ENCODE peak calls at places on chromosomes 7 and 10, in five cellular contexts. W, M, Y, B and O are unnamed samples. For H3K9me3 and H3K4me1, the result is how much of the 10 kb centered on the place peaks cover.

GRCh38 chr7:44608916-44609648 is 2.7 kb downstream of the OGDH start:
- DNase-seq in Y (no peak), W (no peak), B (no peak), M (no peak), O (no peak)

GRCh38 chr7:38463277-38464224 is 167.6 kb downstream of the AMPH start:
- DNase-seq in M (no peak), W (peak), B (peak), Y (no peak), O (peak)

GRCh38 chr7:11153694-11154093 is 180.0 kb downstream of the PHF14 start:
- DNase-seq in Y (no peak), W (no peak), B (no peak), M (no peak), O (no peak)

GRCh38 chr10:21292763-21293517 is 232.5 kb downstream of the SKIDA1 start:
- DNase-seq in Y (peak), M (no peak), W (peak), B (peak), O (peak)

GRCh38 chr7:100691676-100692577 is 2.1 kb downstream of the GIGYF1 start:
- DNase-seq in Y (peak), M (peak), B (peak), W (peak), O (peak)

GRCh38 chr7:34313289-34313688 is 344.7 kb upstream of the NPSR1 start:
- DNase-seq in W (no peak), Y (no peak), B (no peak), M (no peak), O (no peak)

GRCh38 chr10:119284679-119285096 is 77.3 kb downstream of the GRK5 start:
- DNase-seq in Y (no peak), B (peak), W (no peak), M (no peak), O (peak)

GRCh38 chr10:43124574-43125273 is 13.5 kb upstream of the CSGALNACT2 start:
- DNase-seq in M (no peak), W (no peak), B (no peak), Y (peak), O (no peak)

GRCh38 chr7:106416430-106416829 is 131.6 kb upstream of the NAMPT start:
- DNase-seq in Y (no peak), W (no peak), M (no peak), B (no peak), O (no peak)

GRCh38 chr10:35912615-35913170 is 270.6 kb upstream of the FZD8 start:
- DNase-seq in W (peak), Y (no peak), B (no peak), M (no peak), O (no peak)

GRCh38 chr7:129540340-129540739 is 38.0 kb downstream of the SMKR1 start:
- DNase-seq in M (no peak), W (no peak), B (no peak), Y (no peak), O (no peak)

GRCh38 chr7:24521917-24522583 is 51.2 kb upstream of the PALS2 start:
- DNase-seq in B (no peak), M (no peak), W (no peak), Y (no peak), O (no peak)

GRCh38 chr10:77606751-77607150 is 30.9 kb downstream of the KCNMA1 start:
- DNase-seq in Y (no peak), M (no peak), B (no peak), W (no peak), O (no peak)

GRCh38 chr10:118571123-118571522 is 24.3 kb downstream of the PRLHR start:
- DNase-seq in W (no peak), Y (no peak), B (no peak), M (no peak), O (peak)

GRCh38 chr10:95249467-95249866 is 41.3 kb downstream of the PDLIM1 start:
- DNase-seq in M (no peak), W (no peak), Y (no peak), B (no peak), O (no peak)

GRCh38 chr10:17161788-17162187 is 32.2 kb upstream of the CUBN start:
- DNase-seq in Y (no peak), B (no peak), M (no peak), W (no peak), O (no peak)

GRCh38 chr7:146129296-146129695 is 12.7 kb downstream of the CNTNAP2 start:
- DNase-seq in Y (no peak), W (no peak), M (no peak), B (no peak), O (no peak)

GRCh38 chr10:104325436-104326430 is 12.5 kb downstream of the ITPRIP start:
- DNase-seq in Y (no peak), W (no peak), M (no peak), B (peak), O (no peak)

GRCh38 chr10:34087095-34087418 is 728.0 kb downstream of the PARD3 start:
- DNase-seq in Y (no peak), M (no peak), W (no peak), B (no peak), O (no peak)

GRCh38 chr10:123908379-123908778 is 16.8 kb upstream of the CPXM2 start:
- DNase-seq in Y (no peak), W (no peak), B (no peak), M (no peak), O (no peak)

GRCh38 chr10:132524443-132525285 is 12.9 kb upstream of the INPP5A start:
- DNase-seq in M (no peak), W (no peak), Y (no peak), B (no peak), O (no peak)

GRCh38 chr10:118840071-118840775 is 85.5 kb upstream of the CACUL1 start:
- DNase-seq in M (no peak), B (no peak), Y (no peak), W (no peak), O (no peak)

GRCh38 chr10:50561266-50561665 is 62.5 kb downstream of the SGMS1 start:
- DNase-seq in Y (no peak), B (no peak), M (no peak), W (no peak), O (peak)

GRCh38 chr10:46077616-46078268 is 31.7 kb upstream of the MSMB start:
- DNase-seq in B (no peak), M (no peak), W (no peak), Y (no peak), O (no peak)

GRCh38 chr7:136326045-136326610 is 349.0 kb upstream of the MTPN start:
- DNase-seq in M (no peak), B (no peak), Y (no peak), W (no peak), O (no peak)
- H3K27ac ChIP-seq in M (no peak), B (no peak), Y (no peak), W (no peak), O (no peak)

GRCh38 chr10:102195301-102195870 is 30.7 kb upstream of the ELOVL3 start:
- DNase-seq in W (no peak), Y (no peak), B (no peak), M (no peak), O (no peak)

GRCh38 chr10:102196893-102197292 is 29.2 kb upstream of the ELOVL3 start:
- DNase-seq in Y (no peak), M (no peak), W (no peak), B (no peak), O (no peak)

GRCh38 chr10:102186128-102186527 is 33.9 kb downstream of the NOLC1 start:
- DNase-seq in B (no peak), M (no peak), Y (no peak), W (no peak), O (no peak)

GRCh38 chr10:102188298-102188940 is 36.2 kb downstream of the NOLC1 start:
- DNase-seq in B (no peak), M (no peak), Y (no peak), W (no peak), O (no peak)

DNA sequence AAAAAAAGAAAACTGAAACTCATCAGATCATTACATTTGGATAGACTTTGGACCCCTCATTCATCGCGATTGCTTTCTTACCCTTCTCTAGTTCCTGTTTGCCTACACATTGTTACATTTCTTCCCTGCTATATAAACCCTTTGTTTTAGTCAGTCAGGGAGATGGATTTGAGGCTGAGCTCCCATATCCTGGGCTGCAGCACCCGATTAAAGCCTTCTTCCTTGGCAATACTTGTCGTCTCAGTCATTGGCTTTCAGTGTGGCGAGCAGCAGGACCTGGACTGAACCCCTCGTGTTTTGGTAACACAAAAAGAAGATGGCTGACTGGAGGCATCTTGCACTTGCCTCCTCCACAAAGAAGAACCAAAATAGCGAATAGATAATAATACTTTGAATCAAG is 34.1 kb upstream of the ELOVL3 start:
- DNase-seq in M (no peak), Y (no peak), B (no peak), W (no peak), O (no peak)
- H3K9me3 ChIP-seq in M (under half), Y (under half), B (under half), W (under half), O (under half)

GRCh38 chr10:86769991-86770390 is 13.6 kb downstream of the BMPR1A start:
- DNase-seq in Y (no peak), W (no peak), M (no peak), B (no peak), O (no peak)
- H3K4me1 ChIP-seq in Y (under half), W (under half), M (under half), B (half or more), O (under half)

GRCh38 chr7:102222445-102222844 is 64.2 kb upstream of the SH2B2 start:
- DNase-seq in W (no peak), Y (no peak), B (no peak), M (no peak), O (no peak)

GRCh38 chr7:102223175-102223574 is 63.5 kb upstream of the SH2B2 start:
- DNase-seq in M (no peak), Y (no peak), W (no peak), B (no peak), O (no peak)

GRCh38 chr7:102220929-102221850 is 65.5 kb upstream of the SH2B2 start:
- DNase-seq in Y (no peak), W (no peak), B (no peak), M (no peak), O (no peak)

GRCh38 chr7:102220229-102220850 is 66.3 kb upstream of the SH2B2 start:
- DNase-seq in Y (no peak), B (no peak), W (no peak), M (no peak), O (no peak)

GRCh38 chr7:102221961-102222360 is 64.7 kb upstream of the SH2B2 start:
- DNase-seq in B (no peak), Y (no peak), W (no peak), M (no peak), O (no peak)
- H3K27ac ChIP-seq in B (no peak), Y (no peak), W (no peak), M (no peak), O (no peak)

GRCh38 chr7:48388922-48389321 is 217.7 kb downstream of the ABCA13 start:
- DNase-seq in B (no peak), M (no peak), Y (no peak), W (no peak), O (no peak)

GRCh38 chr7:48387916-48388315 is 216.7 kb downstream of the ABCA13 start:
- DNase-seq in Y (no peak), M (no peak), W (no peak), B (no peak), O (no peak)

GRCh38 chr7:48389977-48390376 is 218.7 kb downstream of the ABCA13 start:
- DNase-seq in W (peak), B (no peak), Y (no peak), M (no peak), O (no peak)

GRCh38 chr7:48390381-48391327 is 219.4 kb downstream of the ABCA13 start:
- DNase-seq in W (no peak), Y (peak), B (no peak), M (no peak), O (peak)
- H3K9me3 ChIP-seq in W (under half), Y (under half), B (under half), M (under half), O (under half)

GRCh38 chr10:22613011-22613410 is 101.4 kb downstream of the PIP4K2A start:
- DNase-seq in B (no peak), W (no peak), Y (no peak), M (no peak), O (no peak)

GRCh38 chr10:22617516-22617915 is 96.9 kb downstream of the PIP4K2A start:
- DNase-seq in B (no peak), Y (no peak), W (no peak), M (no peak), O (no peak)

GRCh38 chr10:22612316-22612715 is 102.1 kb downstream of the PIP4K2A start:
- DNase-seq in B (no peak), Y (no peak), W (no peak), M (no peak), O (no peak)

GRCh38 chr10:22615819-22616499 is 98.4 kb downstream of the PIP4K2A start:
- DNase-seq in B (no peak), W (peak), M (no peak), Y (peak), O (no peak)

GRCh38 chr10:22615101-22615500 is 99.3 kb downstream of the PIP4K2A start:
- DNase-seq in Y (no peak), W (no peak), M (no peak), B (no peak), O (no peak)
- H3K4me1 ChIP-seq in Y (under half), W (under half), M (under half), B (half or more), O (under half)

DNA sequence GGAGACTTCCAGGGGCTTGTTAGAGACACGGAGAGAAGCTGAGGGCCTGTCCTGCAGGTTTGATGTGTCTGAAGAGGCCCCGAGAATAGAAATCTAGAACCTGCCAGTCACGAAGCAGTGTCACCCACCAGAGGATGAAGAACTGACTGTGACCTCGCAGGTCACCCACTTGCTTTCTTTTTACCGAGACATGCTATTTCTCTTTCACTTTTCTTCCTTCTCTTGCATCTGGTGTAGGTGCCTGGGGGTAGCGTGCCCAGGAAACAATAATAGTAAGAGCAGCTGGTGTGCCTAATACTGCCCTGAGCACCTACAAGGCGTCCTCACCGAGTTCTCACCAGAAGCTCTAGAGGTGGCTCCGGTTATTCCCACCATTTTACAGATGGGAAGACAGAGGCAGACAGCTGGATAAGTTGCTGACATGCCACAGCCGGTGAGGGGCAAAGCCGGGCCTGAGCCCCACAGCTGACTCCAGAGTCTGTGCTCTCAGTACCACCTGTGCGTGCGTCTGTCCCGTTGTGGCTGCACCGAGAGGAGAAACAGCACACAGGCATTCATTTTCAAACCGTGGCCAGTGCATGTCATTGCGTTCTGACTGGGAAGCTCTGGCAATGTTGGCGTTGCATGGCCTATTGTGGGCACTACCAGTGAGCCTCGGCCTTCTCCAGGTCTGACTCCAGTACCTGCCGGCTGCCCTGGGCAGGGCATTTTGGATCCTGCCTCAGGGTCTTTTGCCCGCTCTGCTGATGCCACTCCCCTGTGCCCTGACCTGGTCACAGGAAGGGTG is 7.8 kb downstream of the CHST3 start:
- DNase-seq in W (no peak), M (no peak), Y (no peak), B (no peak), O (no peak)
- H3K27ac ChIP-seq in W (no peak), M (no peak), Y (no peak), B (peak), O (peak)

GRCh38 chr10:71946700-71947099 is 17.5 kb upstream of the CHST3 start:
- DNase-seq in M (no peak), W (no peak), B (no peak), Y (no peak), O (no peak)

GRCh38 chr10:71948496-71949067 is 15.6 kb upstream of the CHST3 start:
- DNase-seq in Y (no peak), M (no peak), W (no peak), B (no peak), O (no peak)

GRCh38 chr10:71950683-71951082 is 13.5 kb upstream of the CHST3 start:
- DNase-seq in B (no peak), M (no peak), W (no peak), Y (no peak), O (no peak)

GRCh38 chr10:71941318-71941717 is 22.9 kb upstream of the CHST3 start:
- DNase-seq in W (no peak), M (no peak), B (no peak), Y (no peak), O (no peak)

DNA sequence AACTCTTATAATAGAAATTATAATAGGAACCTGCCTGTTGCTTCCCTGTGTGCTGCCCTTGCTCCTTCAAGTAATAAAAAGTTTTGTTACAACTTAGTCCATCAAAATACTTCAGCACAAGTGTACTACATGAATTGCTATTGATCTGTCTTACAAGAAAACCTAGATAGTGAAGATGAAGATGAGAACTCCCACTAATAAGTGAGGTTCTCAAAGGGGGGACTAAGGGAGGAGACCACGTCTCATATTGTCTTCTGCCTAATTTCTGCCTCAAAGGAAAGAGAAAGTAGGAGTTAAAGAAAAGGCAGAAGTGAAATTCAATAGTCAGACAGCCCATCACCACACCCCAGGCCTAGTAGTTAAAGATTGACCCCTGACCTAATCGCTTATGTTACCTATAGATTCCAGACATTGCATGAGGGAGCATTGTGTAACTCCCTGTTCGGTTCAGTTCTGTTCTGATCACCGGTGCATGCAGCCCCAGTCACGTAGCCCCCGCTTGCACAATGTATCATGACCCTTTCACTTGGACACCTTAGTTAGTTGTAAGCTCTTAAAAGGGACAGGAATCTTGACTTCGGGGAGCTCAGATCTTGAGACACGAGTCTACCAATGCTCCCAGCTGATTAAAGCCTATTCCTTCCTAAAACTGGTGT is 18.2 kb upstream of the CHST3 start:
- DNase-seq in Y (no peak), W (no peak), M (no peak), B (no peak), O (no peak)
- H3K9me3 ChIP-seq in Y (under half), W (under half), M (under half), B (under half), O (under half)